ENCODE peak calls at places on chromosomes 6 and 20, in seven cellular contexts. A is GM13977; N is HT1080; G is effector memory CD4-positive, alpha-beta T cell; E is cardiac muscle cell; K is Panc1; X is body of pancreas. U is an unnamed sample.

GRCh38 chr20:23629017-23629541 is 8.7 kb downstream of the CST3 start:
- DNase-seq in A (no peak), N (peak), G (no peak), E (no peak), K (peak), X (no peak), U (no peak)

GRCh38 chr6:36809933-36810844 is 29.1 kb downstream of the CPNE5 start:
- DNase-seq in A (no peak), N (peak), G (no peak), E (peak), K (no peak), X (no peak), U (no peak)

GRCh38 chr6:11754625-11755289 is 23.8 kb downstream of the ADTRP start:
- DNase-seq in A (no peak), N (peak), G (no peak), E (no peak), K (no peak), X (no peak), U (no peak)

GRCh38 chr6:147117580-147117979 is 86.6 kb upstream of the STXBP5 start:
- DNase-seq in A (no peak), N (peak), G (no peak), E (no peak), K (no peak), X (no peak), U (no peak)

GRCh38 chr6:133895573-133896343 is 6.8 kb downstream of the TCF21 start:
- DNase-seq in A (no peak), N (no peak), G (no peak), E (peak), K (no peak), X (no peak), U (peak)

GRCh38 chr6:168219804-168220203 is 99.8 kb downstream of the DACT2 start:
- DNase-seq in A (no peak), N (no peak), G (no peak), E (no peak), K (no peak), X (no peak), U (no peak)

GRCh38 chr6:168190646-168191443 is 111.8 kb upstream of the FRMD1 start:
- DNase-seq in A (no peak), N (no peak), G (no peak), E (no peak), K (no peak), X (no peak), U (no peak)

GRCh38 chr6:35023091-35023490 is 118.0 kb downstream of the TCP11 start:
- DNase-seq in A (no peak), N (no peak), G (no peak), E (no peak), K (no peak), X (no peak), U (no peak)

GRCh38 chr20:38073307-38074010 is 39.9 kb downstream of the RPRD1B start:
- DNase-seq in A (peak), N (peak), G (no peak), E (peak), K (peak), X (peak), U (peak)

GRCh38 chr6:10528170-10528981 is 7.2 kb downstream of the GCNT2 start:
- DNase-seq in A (peak), N (peak), G (no peak), E (no peak), K (peak), X (peak), U (no peak)

GRCh38 chr6:11161031-11161966 is 49.8 kb upstream of the ERVFRD-1 start:
- DNase-seq in A (no peak), N (peak), G (no peak), E (no peak), K (no peak), X (no peak), U (no peak)

GRCh38 chr6:53754330-53754729 is 40.5 kb upstream of the LRRC1 start:
- DNase-seq in A (no peak), N (no peak), G (no peak), E (no peak), K (no peak), X (no peak), U (no peak)

GRCh38 chr6:109187399-109188114 is 92.2 kb downstream of the CEP57L1 start:
- DNase-seq in A (peak), N (peak), G (peak), E (peak), K (peak), X (peak), U (peak)